ENCODE peak calls at places on chromosomes 13 and 19, in six cellular contexts. A is stimulated activated CD4-positive, alpha-beta T cell treated with anti-CD3 and anti-CD28 coated beads, Interleukin-1b, Interleukin-23, amount 100 ng/mL, for 24 hours; W is MM.1S; Y is H4; F is effector memory CD4-positive, alpha-beta T cell; T is HS-27A. C is an unnamed sample.

GRCh38 chr13:79462895-79463294 is 18.1 kb upstream of the NDFIP2 start:
- DNase-seq in F (no peak), T (no peak), A (no peak), Y (no peak), W (no peak), C (no peak)

GRCh38 chr13:89465366-89465765 is 1794.2 kb downstream of the SLITRK5 start:
- DNase-seq in A (no peak), T (no peak), F (no peak), W (no peak), Y (peak; percentile 4), C (no peak)

GRCh38 chr19:2727640-2727944 is 6.4 kb upstream of the DIRAS1 start:
- DNase-seq in F (no peak), W (no peak), Y (no peak), A (no peak), T (no peak), C (no peak)

GRCh38 chr19:10283301-10283733 is 3.4 kb upstream of the ICAM4 start:
- DNase-seq in T (no peak), F (no peak), A (no peak), W (no peak), Y (no peak), C (no peak)

GRCh38 chr13:108315955-108316354 is 46.4 kb downstream of the TNFSF13B start:
- DNase-seq in T (no peak), A (no peak), Y (no peak), F (no peak), W (no peak), C (no peak)

GRCh38 chr13:99313473-99313872 is 6.3 kb upstream of the GPR183 start:
- DNase-seq in W (no peak), A (no peak), T (no peak), F (no peak), Y (no peak), C (no peak)

GRCh38 chr19:11538232-11539036 is at the start of gene CNN1:
- DNase-seq in T (no peak), W (no peak), A (no peak), Y (no peak), F (no peak), C (no peak)

GRCh38 chr13:109628251-109628699 is 158.1 kb downstream of the IRS2 start:
- DNase-seq in Y (no peak), A (no peak), F (no peak), T (peak; percentile 43), W (no peak), C (no peak)

GRCh38 chr19:30596268-30596667 is 224.1 kb downstream of the ZNF536 start:
- DNase-seq in A (no peak), T (no peak), W (no peak), Y (no peak), F (no peak), C (no peak)

GRCh38 chr13:20274466-20274865 is 42.3 kb upstream of the GJB6 start:
- DNase-seq in F (no peak), A (no peak), T (no peak), Y (no peak), W (no peak), C (no peak)

GRCh38 chr13:29877456-29878096 is 27.2 kb upstream of the UBL3 start:
- DNase-seq in W (no peak), A (no peak), Y (no peak), F (no peak), T (no peak), C (no peak)

GRCh38 chr13:95317037-95317989 is 16.1 kb upstream of the ABCC4 start:
- DNase-seq in Y (peak; percentile 45), W (no peak), T (no peak), F (no peak), A (no peak), C (peak; percentile 87)

GRCh38 chr19:41325947-41326706 is 16.2 kb downstream of the CCDC97 start:
- DNase-seq in W (no peak), A (no peak), F (no peak), Y (peak; percentile 68), T (no peak), C (peak; percentile 33)

GRCh38 chr19:43380008-43380407 is 26.5 kb downstream of the CD177 start:
- DNase-seq in Y (no peak), F (no peak), T (no peak), W (no peak), A (no peak), C (no peak)

GRCh38 chr19:28940751-28941500 is 272.0 kb downstream of the UQCRFS1 start:
- DNase-seq in W (no peak), A (no peak), Y (no peak), T (peak; percentile 45), F (no peak), C (no peak)

GRCh38 chr13:102091231-102091630 is 310.6 kb downstream of the FGF14 start:
- DNase-seq in A (no peak), Y (peak; percentile 3), T (no peak), W (no peak), F (no peak), C (peak; percentile 2)

GRCh38 chr13:110454956-110455355 is 106.6 kb downstream of the RAB20 start:
- DNase-seq in T (no peak), A (no peak), Y (no peak), W (no peak), F (no peak), C (no peak)